ENCODE peak calls at places on chromosome 12, in four cellular contexts. A is HepG2, V is GM12878, L is K562. Q is an unnamed sample.

GRCh38 chr12:49331360-49332222 is 5.4 kb downstream of the C1QL4 start:
- DNase-seq in A (peak), V (no peak), L (peak), Q (peak)

GRCh38 chr12:8609061-8609570 is 3.5 kb downstream of the AICDA start:
- DNase-seq in A (peak), V (no peak), L (peak), Q (peak)

GRCh38 chr12:69840727-69841126 is 15.7 kb downstream of the MYRFL start:
- DNase-seq in A (no peak), V (no peak), L (no peak), Q (no peak)

GRCh38 chr12:27185234-27186045 is 58.6 kb upstream of the STK38L start:
- DNase-seq in A (no peak), V (peak), L (no peak), Q (no peak)

GRCh38 chr12:96714199-96714598 is 192.9 kb upstream of the NEDD1 start:
- DNase-seq in A (no peak), V (no peak), L (no peak), Q (no peak)

GRCh38 chr12:101924647-101925046 is 47.3 kb downstream of the DRAM1 start:
- DNase-seq in A (no peak), V (no peak), L (peak), Q (no peak)

GRCh38 chr12:31491395-31491794 is 99.5 kb downstream of the DENND5B start:
- DNase-seq in A (no peak), V (no peak), L (no peak), Q (no peak)

GRCh38 chr12:108457006-108457733 is 57.9 kb upstream of the FICD start:
- DNase-seq in A (peak), V (peak), L (peak), Q (no peak)

GRCh38 chr12:115323223-115323905 is 639.4 kb upstream of the TBX3 start:
- DNase-seq in A (no peak), V (no peak), L (no peak), Q (no peak)

GRCh38 chr12:121494093-121494787 is 86.6 kb downstream of the KDM2B start:
- DNase-seq in A (no peak), V (no peak), L (peak), Q (peak)

GRCh38 chr12:89087149-89087834 is 265.0 kb downstream of the DUSP6 start:
- DNase-seq in A (no peak), V (no peak), L (no peak), Q (no peak)

GRCh38 chr12:43914923-43915468 is 79.1 kb downstream of the TMEM117 start:
- DNase-seq in A (peak), V (no peak), L (peak), Q (no peak)

GRCh38 chr12:55736780-55737580 is 5.9 kb upstream of the GDF11 start:
- DNase-seq in A (peak), V (no peak), L (peak), Q (peak)

GRCh38 chr12:53217049-53217929 is 10.2 kb upstream of the ITGB7 start:
- DNase-seq in A (no peak), V (no peak), L (no peak), Q (peak)

GRCh38 chr12:93185369-93185741 is 192.4 kb upstream of the NUDT4 start:
- DNase-seq in A (no peak), V (no peak), L (no peak), Q (no peak)

GRCh38 chr12:65602579-65603295 is 221.5 kb upstream of the HMGA2 start:
- DNase-seq in A (peak), V (no peak), L (peak), Q (peak)

GRCh38 chr12:113086249-113087164 is 30.0 kb downstream of the DTX1 start:
- DNase-seq in A (peak), V (peak), L (no peak), Q (no peak)

GRCh38 chr12:53499261-53500118 is at the start of gene MAP3K12:
- DNase-seq in A (no peak), V (no peak), L (peak), Q (peak)

GRCh38 chr12:128415036-128415560 is 148.1 kb downstream of the TMEM132C start:
- DNase-seq in A (no peak), V (no peak), L (no peak), Q (no peak)

GRCh38 chr12:99611117-99611516 is 36.4 kb upstream of the GARIN6 start:
- DNase-seq in A (no peak), V (no peak), L (no peak), Q (no peak)

GRCh38 chr12:113875681-113876080 is 90.4 kb downstream of the RBM19 start:
- DNase-seq in A (no peak), V (no peak), L (no peak), Q (no peak)

GRCh38 chr12:110931315-110931728 is 10.9 kb upstream of the MYL2 start:
- DNase-seq in A (no peak), V (no peak), L (no peak), Q (no peak)
- TF ChIP-seq ETV6 in A (no peak), V (no peak), L (no peak), Q (no peak)

GRCh38 chr12:106118-106561 is 39.6 kb downstream of the IQSEC3 start:
- DNase-seq in A (peak), V (peak), L (no peak), Q (peak)
- TF ChIP-seq ETV6 in A (no peak), V (peak), L (no peak), Q (no peak)

DNA sequence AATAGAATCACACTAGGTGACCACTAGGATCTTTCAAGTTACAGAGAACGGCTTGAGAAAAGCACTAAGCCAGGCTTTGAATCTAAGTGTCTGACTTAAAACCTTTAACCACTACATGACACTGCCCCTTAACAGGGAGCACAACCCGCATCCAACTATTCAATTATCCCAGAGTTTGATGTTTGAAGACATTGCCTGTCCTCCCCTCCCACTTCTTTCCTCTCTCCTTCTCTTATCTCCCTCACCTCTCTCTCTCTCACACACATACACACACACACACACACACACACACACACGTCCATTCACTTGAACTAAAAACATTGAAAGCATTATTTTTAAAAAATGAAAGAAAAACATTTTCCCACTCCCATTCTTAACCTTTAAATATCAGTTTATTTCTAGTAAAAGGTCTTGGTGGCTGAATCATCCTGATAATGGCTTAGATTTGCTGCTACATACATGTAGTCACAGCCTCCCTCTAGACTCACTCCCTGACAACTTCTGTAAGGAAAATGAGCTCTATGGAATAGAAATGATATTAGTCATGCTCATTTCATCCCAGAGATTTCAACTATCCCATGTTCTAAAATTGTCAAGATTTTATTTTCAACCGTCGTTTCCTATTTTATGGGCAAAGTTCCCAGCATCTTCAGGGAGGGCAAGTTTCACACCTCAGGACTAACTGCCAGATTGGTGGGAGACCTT is 53.5 kb upstream of the RAP1B start:
- DNase-seq in A (no peak), V (no peak), L (no peak), Q (no peak)
- TF ChIP-seq ETV6 in A (no peak), V (no peak), L (no peak), Q (no peak)

DNA sequence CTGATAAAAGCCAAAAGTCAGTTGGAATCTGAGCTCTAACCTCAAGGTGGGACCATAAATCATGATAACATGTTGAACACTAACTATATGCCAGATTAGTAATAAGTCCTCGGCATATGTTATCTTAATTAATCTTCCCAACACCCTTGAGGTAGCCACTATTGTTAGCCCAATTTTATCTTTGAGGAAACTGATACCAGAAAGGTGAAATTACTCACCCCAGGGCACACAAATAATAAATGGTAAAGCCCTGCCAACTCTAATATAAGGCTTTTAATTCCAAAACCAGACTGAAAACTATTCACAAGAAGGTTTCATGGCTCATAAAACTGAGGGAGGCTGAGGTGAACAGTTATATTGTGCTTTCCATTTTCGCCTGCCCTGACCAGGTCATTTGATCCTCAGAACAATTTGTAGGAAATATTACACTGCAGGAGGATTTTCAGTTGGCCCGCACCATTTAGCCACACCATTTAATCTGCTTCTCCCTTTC is 16.1 kb upstream of the NUAK1 start:
- DNase-seq in A (no peak), V (no peak), L (no peak), Q (no peak)
- TF ChIP-seq ETV6 in A (no peak), V (no peak), L (no peak), Q (no peak)

GRCh38 chr12:47722136-47722834 is 3.0 kb downstream of the ENDOU start:
- DNase-seq in A (no peak), V (no peak), L (no peak), Q (no peak)

GRCh38 chr12:47722926-47723631 is 2.2 kb downstream of the ENDOU start:
- DNase-seq in A (no peak), V (no peak), L (no peak), Q (no peak)

GRCh38 chr12:47729233-47729632 is 3.9 kb upstream of the ENDOU start:
- DNase-seq in A (no peak), V (no peak), L (no peak), Q (no peak)

GRCh38 chr12:47725091-47725772 is at the start of gene ENDOU:
- DNase-seq in A (no peak), V (no peak), L (no peak), Q (no peak)

DNA sequence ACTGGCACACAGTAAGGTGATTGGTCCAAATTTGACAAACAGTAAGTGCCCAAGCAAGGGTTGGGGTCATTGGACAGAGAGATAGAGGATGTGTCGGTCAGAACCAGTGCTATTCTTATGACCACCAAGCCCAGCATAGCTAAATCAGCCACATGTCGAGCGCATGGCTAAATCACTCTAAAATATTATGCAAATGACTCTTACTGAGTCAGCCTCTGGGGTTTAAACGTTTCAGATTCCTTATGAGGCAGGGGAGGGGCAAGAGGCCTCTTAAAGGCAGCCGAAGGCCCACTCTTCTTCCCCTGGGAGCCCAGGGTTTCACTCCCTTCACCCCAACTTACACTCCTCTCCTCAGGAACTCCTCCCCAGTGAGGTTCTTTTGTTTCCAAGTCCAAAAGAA is 603 bp upstream of the ENDOU start:
- DNase-seq in A (no peak), V (no peak), L (no peak), Q (no peak)
- TF ChIP-seq ETV6 in A (no peak), V (no peak), L (no peak), Q (no peak)

GRCh38 chr12:2537868-2538541 is 256.8 kb upstream of the FKBP4 start:
- DNase-seq in A (no peak), V (no peak), L (no peak), Q (no peak)

GRCh38 chr12:2532647-2533435 is 261.9 kb upstream of the FKBP4 start:
- DNase-seq in A (no peak), V (no peak), L (no peak), Q (no peak)

GRCh38 chr12:2536724-2537123 is 258.0 kb upstream of the FKBP4 start:
- DNase-seq in A (no peak), V (no peak), L (no peak), Q (no peak)

GRCh38 chr12:2539938-2540337 is 254.8 kb upstream of the FKBP4 start:
- DNase-seq in A (no peak), V (no peak), L (no peak), Q (no peak)

DNA sequence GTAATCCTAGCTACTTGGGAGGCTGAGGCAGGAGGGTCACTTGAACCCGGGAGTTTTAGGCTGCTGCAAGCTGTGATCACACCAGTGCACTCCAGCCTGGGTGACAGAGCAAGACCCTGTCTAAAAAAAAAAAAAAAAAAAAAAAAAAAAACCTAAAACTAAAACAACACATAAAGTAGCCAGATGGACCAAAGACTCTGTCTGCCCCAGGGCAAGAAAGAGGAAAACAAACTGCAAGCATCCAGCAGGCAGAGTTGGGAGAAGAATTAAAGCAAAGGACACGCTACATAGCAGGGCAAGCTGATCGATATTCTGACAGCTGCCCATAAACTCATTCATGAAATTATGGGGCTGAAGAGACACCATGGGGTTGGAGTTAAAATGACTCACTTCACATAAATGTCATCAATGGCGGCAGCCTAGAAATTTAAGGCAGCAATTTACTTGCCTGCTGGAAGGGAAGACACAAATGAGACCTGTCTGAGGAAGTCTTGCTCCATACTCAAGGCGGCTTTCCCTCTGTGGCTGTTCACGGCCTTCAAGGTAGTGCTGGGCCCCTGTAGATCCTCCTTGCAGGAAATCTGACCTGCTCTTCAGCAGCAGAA is 259.1 kb upstream of the FKBP4 start:
- DNase-seq in A (no peak), V (no peak), L (no peak), Q (no peak)
- TF ChIP-seq ETV6 in A (no peak), V (no peak), L (no peak), Q (no peak)

GRCh38 chr12:87155616-87156015 is 873.6 kb downstream of the C12orf50 start:
- DNase-seq in A (no peak), V (no peak), L (no peak), Q (no peak)
- TF ChIP-seq ETV6 in A (no peak), V (no peak), L (no peak), Q (no peak)

DNA sequence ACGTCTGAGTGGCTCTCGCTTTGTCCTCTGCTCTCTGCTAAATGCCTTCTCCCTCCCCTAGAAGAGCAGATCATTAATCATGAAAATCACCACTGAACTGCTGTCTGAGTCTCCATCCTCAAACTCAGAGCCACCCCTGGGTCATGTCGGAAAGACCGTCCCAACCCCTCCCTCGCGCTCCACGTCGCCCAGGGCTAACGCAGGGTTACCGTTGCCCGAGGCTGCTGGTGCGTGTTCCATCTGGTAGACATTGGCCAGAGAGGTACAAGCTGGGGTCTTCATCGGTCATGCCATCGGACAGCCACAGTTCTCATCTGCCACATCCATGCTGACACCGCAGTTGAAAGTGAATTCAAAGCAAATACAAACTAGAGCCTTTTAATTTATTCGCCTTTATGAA is 129.1 kb downstream of the ADGRD1 start:
- DNase-seq in A (no peak), V (no peak), L (no peak), Q (peak)
- TF ChIP-seq ETV6 in A (no peak), V (no peak), L (no peak), Q (no peak)

GRCh38 chr12:124625867-124626675 is 58.7 kb upstream of the NCOR2 start:
- DNase-seq in A (peak), V (no peak), L (peak), Q (no peak)
- TF ChIP-seq ETV6 in A (no peak), V (no peak), L (no peak), Q (no peak)

DNA sequence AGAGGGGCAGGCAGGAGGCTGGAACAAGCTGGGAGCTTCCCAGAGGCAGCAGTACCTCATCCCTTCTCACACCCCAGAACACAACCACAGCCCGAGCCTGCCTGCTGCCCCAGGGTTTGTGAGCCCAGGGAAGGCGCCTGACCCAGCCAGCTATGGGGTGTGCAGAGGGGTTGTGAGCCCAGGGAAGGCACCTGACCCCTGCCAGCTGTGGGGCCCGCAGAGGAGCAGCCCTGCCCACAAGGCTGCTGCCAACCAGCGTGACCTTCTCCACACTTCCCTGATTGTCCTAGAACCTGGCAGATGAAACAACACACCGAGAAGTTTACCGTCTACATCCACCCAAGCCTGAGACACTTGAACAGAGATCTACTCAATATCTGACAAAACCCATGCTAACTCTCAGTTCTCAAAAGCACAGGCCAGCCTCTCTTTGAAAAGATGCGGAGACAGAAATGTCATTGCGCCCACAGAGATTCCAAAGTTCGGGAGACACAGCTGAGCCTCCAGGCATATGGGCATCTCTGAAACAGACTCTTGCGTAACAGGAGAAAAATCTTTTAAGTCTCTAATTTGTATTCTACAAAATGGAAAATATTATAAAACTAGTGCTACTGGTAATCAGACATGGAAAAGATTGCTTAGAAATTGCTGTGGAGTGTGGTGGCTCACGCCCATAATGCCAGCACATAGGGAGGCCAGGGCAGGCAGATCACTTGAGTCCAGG is 47.3 kb downstream of the SFSWAP start:
- DNase-seq in A (no peak), V (no peak), L (no peak), Q (no peak)
- TF ChIP-seq ETV6 in A (no peak), V (no peak), L (no peak), Q (no peak)